ENCODE peak calls at places on chromosome 11, in four cellular contexts. One of them, this sample, is unnamed.
A peak's percentile ranks its signal among the peaks of the same experiment; 100 is the strongest.

GRCh38 chr11:86606270-86606848 is 66.1 kb downstream of the ME3 start:
- DNase-seq in GM23338: no peak
- DNase-seq in GM23248: no peak
- DNase-seq in heart right ventricle: no peak
- DNase-seq in this sample: no peak

GRCh38 chr11:28223994-28224393 is 115.8 kb downstream of the METTL15 start:
- DNase-seq in GM23338: no peak
- DNase-seq in GM23248: no peak
- DNase-seq in heart right ventricle: no peak
- DNase-seq in this sample: no peak

GRCh38 chr11:73946798-73947458 is 3.9 kb upstream of the DNAJB13 start:
- DNase-seq in GM23338: no peak
- DNase-seq in GM23248: no peak
- DNase-seq in heart right ventricle: no peak
- DNase-seq in this sample: no peak

GRCh38 chr11:69058501-69059270 is 10.0 kb downstream of the TPCN2 start:
- DNase-seq in GM23338: no peak
- DNase-seq in GM23248: no peak
- DNase-seq in heart right ventricle: no peak
- DNase-seq in this sample: no peak

GRCh38 chr11:132744771-132745170 is 787.5 kb downstream of the OPCML start:
- DNase-seq in GM23338: no peak
- DNase-seq in GM23248: peak; percentile 73
- DNase-seq in heart right ventricle: no peak
- DNase-seq in this sample: no peak

GRCh38 chr11:69157156-69157821 is 1.6 kb downstream of the SMIM38 start:
- DNase-seq in GM23338: peak; percentile 27
- DNase-seq in GM23248: peak; percentile 76
- DNase-seq in heart right ventricle: peak; percentile 76
- DNase-seq in this sample: no peak

GRCh38 chr11:9688716-9689511 is 25.0 kb downstream of the SWAP70 start:
- DNase-seq in GM23338: no peak
- DNase-seq in GM23248: peak; percentile 88
- DNase-seq in heart right ventricle: peak; percentile 24
- DNase-seq in this sample: peak; percentile 69

GRCh38 chr11:8604078-8604723 is 10.2 kb upstream of the STK33 start:
- DNase-seq in GM23338: peak; percentile 85
- DNase-seq in GM23248: peak; percentile 100
- DNase-seq in heart right ventricle: no peak
- DNase-seq in this sample: peak; percentile 100

GRCh38 chr11:33376331-33377099 is 119.3 kb downstream of the HIPK3 start:
- DNase-seq in GM23338: peak; percentile 73
- DNase-seq in GM23248: peak; percentile 67
- DNase-seq in heart right ventricle: no peak
- DNase-seq in this sample: no peak

GRCh38 chr11:97118756-97119155 is 728.9 kb downstream of the JRKL start:
- DNase-seq in GM23338: no peak
- DNase-seq in GM23248: no peak
- DNase-seq in heart right ventricle: no peak
- DNase-seq in this sample: no peak

GRCh38 chr11:93820085-93820710 is 30.2 kb downstream of the VSTM5 start:
- DNase-seq in GM23338: peak; percentile 25
- DNase-seq in GM23248: no peak
- DNase-seq in heart right ventricle: no peak
- DNase-seq in this sample: no peak

GRCh38 chr11:66418168-66418985 is 2.5 kb upstream of the NPAS4 start:
- DNase-seq in GM23338: peak; percentile 96
- DNase-seq in GM23248: peak; percentile 99
- DNase-seq in heart right ventricle: peak; percentile 85
- DNase-seq in this sample: peak; percentile 80

GRCh38 chr11:18772211-18772610 is 19.4 kb downstream of the PTPN5 start:
- DNase-seq in GM23338: no peak
- DNase-seq in GM23248: peak; percentile 43
- DNase-seq in heart right ventricle: no peak
- DNase-seq in this sample: no peak

GRCh38 chr11:11982975-11983374 is 25.5 kb downstream of the DKK3 start:
- DNase-seq in GM23338: no peak
- DNase-seq in GM23248: peak; percentile 84
- DNase-seq in heart right ventricle: no peak
- DNase-seq in this sample: peak; percentile 47

GRCh38 chr11:112345708-112346107 is 85.0 kb upstream of the PLET1 start:
- DNase-seq in GM23338: peak; percentile 49
- DNase-seq in GM23248: no peak
- DNase-seq in heart right ventricle: no peak
- DNase-seq in this sample: no peak

GRCh38 chr11:72391638-72392423 is 42.5 kb downstream of the CLPB start:
- DNase-seq in GM23338: no peak
- DNase-seq in GM23248: no peak
- DNase-seq in heart right ventricle: no peak
- DNase-seq in this sample: no peak

GRCh38 chr11:22778642-22779041 is 51.0 kb downstream of the SVIP start:
- DNase-seq in GM23338: peak; percentile 18
- DNase-seq in GM23248: no peak
- DNase-seq in heart right ventricle: no peak
- DNase-seq in this sample: peak; percentile 27

GRCh38 chr11:86726118-86726748 is 53.8 kb upstream of the ME3 start:
- DNase-seq in GM23338: no peak
- DNase-seq in GM23248: peak; percentile 30
- DNase-seq in heart right ventricle: no peak
- DNase-seq in this sample: peak; percentile 91

GRCh38 chr11:77473001-77473800 is 693 bp downstream of the PAK1 start:
- DNase-seq in GM23338: peak; percentile 78
- DNase-seq in GM23248: peak; percentile 49
- DNase-seq in heart right ventricle: peak; percentile 18
- DNase-seq in this sample: no peak

GRCh38 chr11:127806486-127806885 is 780.9 kb downstream of the ETS1 start:
- DNase-seq in GM23338: no peak
- DNase-seq in GM23248: no peak
- DNase-seq in heart right ventricle: no peak
- DNase-seq in this sample: no peak

GRCh38 chr11:87179621-87180020 is 141.9 kb downstream of the TMEM135 start:
- DNase-seq in GM23338: no peak
- DNase-seq in GM23248: no peak
- DNase-seq in heart right ventricle: no peak
- DNase-seq in this sample: no peak

GRCh38 chr11:79956061-79956460 is 515.2 kb upstream of the TENM4 start:
- DNase-seq in GM23338: no peak
- DNase-seq in GM23248: no peak
- DNase-seq in heart right ventricle: no peak
- DNase-seq in this sample: no peak

GRCh38 chr11:21169639-21170038 is 500.3 kb downstream of the NELL1 start:
- DNase-seq in GM23338: no peak
- DNase-seq in GM23248: no peak
- DNase-seq in heart right ventricle: no peak
- DNase-seq in this sample: no peak

GRCh38 chr11:104781719-104782376 is 116.4 kb downstream of the CASP12 start:
- DNase-seq in GM23338: peak; percentile 46
- DNase-seq in GM23248: no peak
- DNase-seq in heart right ventricle: no peak
- DNase-seq in this sample: peak; percentile 57

GRCh38 chr11:95734009-95734572 is 55.5 kb downstream of the FAM76B start:
- DNase-seq in GM23338: no peak
- DNase-seq in GM23248: no peak
- DNase-seq in heart right ventricle: no peak
- DNase-seq in this sample: no peak

GRCh38 chr11:60918941-60919275 is 5.0 kb downstream of the TMEM109 start:
- DNase-seq in GM23338: no peak
- DNase-seq in GM23248: peak; percentile 57
- DNase-seq in heart right ventricle: no peak
- DNase-seq in this sample: peak; percentile 67

GRCh38 chr11:60917267-60917666 is 3.3 kb downstream of the TMEM109 start:
- DNase-seq in GM23338: no peak
- DNase-seq in GM23248: no peak
- DNase-seq in heart right ventricle: no peak
- DNase-seq in this sample: peak; percentile 98

GRCh38 chr11:60919320-60919719 is 4.9 kb upstream of the TMEM132A start:
- DNase-seq in GM23338: no peak
- DNase-seq in GM23248: no peak
- DNase-seq in heart right ventricle: no peak
- DNase-seq in this sample: peak; percentile 60

GRCh38 chr11:60919956-60920355 is 4.3 kb upstream of the TMEM132A start:
- DNase-seq in GM23338: peak; percentile 11
- DNase-seq in GM23248: peak; percentile 12
- DNase-seq in heart right ventricle: no peak
- DNase-seq in this sample: no peak

DNA sequence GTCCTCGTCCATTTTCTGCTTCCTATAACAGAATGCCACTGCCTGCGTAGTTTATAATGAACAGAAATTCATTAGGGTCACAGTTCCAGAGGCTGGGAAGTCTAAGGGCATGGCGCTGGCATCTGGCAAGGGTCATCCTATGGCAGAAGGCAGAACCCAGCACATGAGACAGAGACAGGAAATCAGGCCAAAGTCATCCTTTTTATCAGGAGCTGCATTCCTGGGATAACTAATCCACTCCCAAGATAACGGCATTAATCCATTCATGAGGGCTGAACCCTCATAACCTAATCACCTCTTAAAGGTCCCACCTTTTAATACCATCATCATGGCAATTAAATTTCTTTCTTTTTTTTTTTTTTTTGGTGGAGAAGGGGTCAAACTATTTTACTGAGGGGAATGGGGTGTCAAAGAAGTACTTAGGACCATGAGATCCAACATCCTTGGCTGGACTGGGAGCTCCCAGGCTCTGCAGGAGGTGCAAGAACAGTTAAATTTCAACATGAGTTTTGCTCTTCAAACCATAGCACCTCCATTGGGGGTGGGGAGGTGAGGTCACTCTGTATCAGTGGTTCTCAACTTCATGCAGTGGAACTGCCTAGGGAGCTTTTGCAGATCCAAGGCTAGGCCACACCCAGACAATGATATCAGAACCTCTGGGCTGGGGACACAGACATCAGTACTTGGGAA is 4.4 kb downstream of the TMEM109 start:
- DNase-seq in GM23338: no peak
- DNase-seq in GM23248: no peak
- DNase-seq in heart right ventricle: no peak
- DNase-seq in this sample: peak; percentile 56
- H3K36me3 ChIP-seq in GM23338: no peaks in the 10 kb centered on the region
- H3K36me3 ChIP-seq in GM23248: no peaks in the 10 kb centered on the region
- H3K36me3 ChIP-seq in heart right ventricle: peaks cover 37% of the 10 kb centered on the region
- H3K36me3 ChIP-seq in this sample: peaks cover 15% of the 10 kb centered on the region

DNA sequence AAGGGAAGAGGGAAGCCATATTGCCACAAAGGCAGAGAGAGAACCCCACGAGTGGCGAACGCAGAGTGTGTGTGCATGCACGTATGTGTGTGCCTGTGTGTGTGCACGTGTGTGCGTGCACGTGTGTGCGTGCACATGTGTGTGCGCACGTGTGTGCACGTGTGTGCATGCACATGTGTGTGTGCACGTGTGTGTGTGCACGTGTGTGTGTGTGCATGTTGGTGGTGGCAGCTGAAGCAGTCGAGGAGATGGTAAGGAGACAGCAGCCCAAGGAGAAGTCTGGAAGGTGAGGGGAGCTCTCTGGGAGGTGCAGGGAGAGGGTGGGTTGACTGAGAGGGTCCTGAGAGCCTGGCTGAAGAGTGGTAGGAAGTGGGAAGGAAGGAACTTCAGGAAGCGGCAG is 94.1 kb upstream of the NECTIN1 start:
- DNase-seq in GM23338: no peak
- DNase-seq in GM23248: no peak
- DNase-seq in heart right ventricle: no peak
- DNase-seq in this sample: no peak
- H3K36me3 ChIP-seq in GM23338: no peaks in the 10 kb centered on the region
- H3K36me3 ChIP-seq in GM23248: no peaks in the 10 kb centered on the region
- H3K36me3 ChIP-seq in heart right ventricle: no peaks in the 10 kb centered on the region
- H3K36me3 ChIP-seq in this sample: no peaks in the 10 kb centered on the region

DNA sequence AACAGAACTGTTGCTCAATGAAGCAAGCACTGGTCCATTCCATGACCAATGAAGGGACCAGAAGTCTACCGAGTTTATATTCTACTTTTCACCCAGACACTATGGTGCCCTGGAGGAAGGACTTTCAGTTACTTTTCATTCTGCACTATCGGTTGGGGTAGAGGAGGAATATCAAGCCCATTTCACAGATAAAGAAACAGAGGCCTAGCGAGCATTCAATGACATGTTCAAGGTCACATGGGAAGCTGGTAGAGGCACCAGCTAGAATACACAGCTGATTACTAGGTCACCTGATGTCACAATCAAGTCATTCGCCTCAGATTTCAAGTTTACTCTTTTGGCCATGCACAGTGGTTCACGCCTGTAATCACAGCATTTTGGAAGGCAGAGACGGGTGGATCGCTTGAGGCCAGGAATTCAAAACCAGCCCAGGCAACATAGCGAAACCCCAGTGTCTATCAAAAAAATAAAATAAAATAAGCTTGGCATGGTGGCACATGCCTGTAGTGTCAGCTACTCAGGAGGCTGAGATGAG is 17.6 kb upstream of the PRG2 start:
- DNase-seq in GM23338: no peak
- DNase-seq in GM23248: no peak
- DNase-seq in heart right ventricle: no peak
- DNase-seq in this sample: no peak
- H3K36me3 ChIP-seq in GM23338: peaks cover 17% of the 10 kb centered on the region
- H3K36me3 ChIP-seq in GM23248: peaks cover 13% of the 10 kb centered on the region
- H3K36me3 ChIP-seq in heart right ventricle: peaks cover 62% of the 10 kb centered on the region
- H3K36me3 ChIP-seq in this sample: peaks cover 3% of the 10 kb centered on the region

DNA sequence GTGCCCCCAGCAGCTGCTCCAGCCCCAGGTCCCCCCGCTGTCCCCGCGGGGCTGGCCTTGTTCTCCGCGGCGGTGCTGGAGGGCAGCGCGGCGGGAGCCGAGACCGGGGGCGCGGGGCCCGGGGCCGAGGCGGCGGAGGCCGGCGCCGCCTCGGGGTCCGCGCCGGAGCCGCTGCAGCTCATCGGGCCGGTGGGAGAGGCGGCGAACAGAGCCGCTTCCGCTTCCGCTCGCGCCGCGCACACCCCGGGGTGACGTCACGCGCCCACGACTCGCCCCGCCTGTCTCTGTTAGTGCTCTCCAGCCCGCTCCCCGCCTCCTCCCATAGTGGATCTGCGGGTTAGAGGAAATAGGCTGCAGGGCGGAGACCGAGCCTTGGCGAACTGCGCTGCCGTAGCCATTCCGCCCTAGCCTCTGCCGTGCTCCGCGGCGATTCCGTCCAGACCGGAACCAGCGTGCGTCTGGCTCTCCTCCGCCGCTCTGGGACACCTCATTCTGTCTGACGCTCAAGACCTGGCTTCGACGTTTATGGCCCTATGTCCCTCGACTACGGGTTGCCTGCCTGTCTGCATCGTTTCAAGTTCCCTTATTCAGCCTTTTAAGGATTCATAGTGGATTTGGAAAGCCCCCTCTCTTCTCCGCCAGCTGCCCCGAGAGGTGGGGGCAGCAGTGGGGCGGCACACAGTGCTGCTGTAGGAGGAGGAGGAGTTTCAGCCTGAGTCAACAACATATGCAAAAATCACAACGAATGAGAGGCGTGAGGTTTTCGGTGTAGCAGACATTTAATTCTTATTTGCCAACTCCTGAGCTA is at the start of gene TAF10:
- DNase-seq in GM23338: peak; percentile 96
- DNase-seq in GM23248: peak; percentile 98
- DNase-seq in heart right ventricle: peak; percentile 98
- DNase-seq in this sample: peak; percentile 91
- H3K36me3 ChIP-seq in GM23338: peaks cover 35% of the 10 kb centered on the region
- H3K36me3 ChIP-seq in GM23248: peaks cover 32% of the 10 kb centered on the region
- H3K36me3 ChIP-seq in heart right ventricle: peaks cover 72% of the 10 kb centered on the region
- H3K36me3 ChIP-seq in this sample: peaks cover 29% of the 10 kb centered on the region